ENCODE peak calls at places on chromosome 1, in nine cellular contexts. J is CD4-positive, alpha-beta T cell; Z is stimulated activated effector memory CD8-positive, alpha-beta T cell treated with anti-CD3 and anti-CD28 coated beads, Interleukin-12 subunit alpha, Interleukin-12 subunit beta, amount 100 ng/mL, for 72 hours; M is naive thymus-derived CD4-positive, alpha-beta T cell; G is omental fat pad; V is T-cell; X is Right ventricle myocardium inferior; N is stimulated activated naive CD8-positive, alpha-beta T cell treated with anti-CD3 and anti-CD28 coated beads, Interleukin-15, amount 100 ng/mL, for 72 hours; L is activated naive CD8-positive, alpha-beta T cell treated with anti-CD3 and anti-CD28 coated beads, Interleukin-2, amount 50 U/mL, for 24 hours. Q is an unnamed sample.

GRCh38 chr1:116909511-116910378 is at the start of gene PTGFRN:
- ATAC-seq in J (peak), Z (peak), M (peak), G (peak), V (peak), X (peak), N (peak), L (peak), Q (peak)

GRCh38 chr1:19689856-19690255 is 25.2 kb downstream of the HTR6 start:
- ATAC-seq in J (no peak), Z (no peak), M (no peak), G (no peak), V (no peak), X (no peak), N (no peak), L (peak), Q (no peak)

GRCh38 chr1:245345191-245345884 is 190.6 kb downstream of the KIF26B start:
- ATAC-seq in J (no peak), Z (no peak), M (no peak), G (no peak), V (no peak), X (no peak), N (no peak), L (no peak), Q (no peak)

GRCh38 chr1:202159534-202160371 is 649 bp downstream of the PTPN7 start:
- ATAC-seq in J (peak), Z (peak), M (peak), G (no peak), V (peak), X (no peak), N (peak), L (peak), Q (no peak)

GRCh38 chr1:198212126-198212525 is 55.3 kb downstream of the NEK7 start:
- ATAC-seq in J (no peak), Z (no peak), M (no peak), G (no peak), V (no peak), X (no peak), N (no peak), L (no peak), Q (no peak)

GRCh38 chr1:12669529-12670068 is 25.7 kb downstream of the AADACL4 start:
- ATAC-seq in J (no peak), Z (no peak), M (no peak), G (no peak), V (no peak), X (no peak), N (no peak), L (no peak), Q (no peak)

GRCh38 chr1:225962440-225962975 is 21.5 kb upstream of the LEFTY2 start:
- ATAC-seq in J (peak), Z (peak), M (peak), G (no peak), V (peak), X (peak), N (peak), L (peak), Q (no peak)

GRCh38 chr1:154749078-154749760 is 120.9 kb downstream of the KCNN3 start:
- ATAC-seq in J (no peak), Z (peak), M (no peak), G (no peak), V (no peak), X (no peak), N (peak), L (peak), Q (no peak)

GRCh38 chr1:115098979-115099692 is 9.8 kb upstream of the TSPAN2 start:
- ATAC-seq in J (peak), Z (peak), M (peak), G (peak), V (peak), X (peak), N (peak), L (peak), Q (peak)

GRCh38 chr1:182227864-182228547 is 163.6 kb downstream of the GLUL start:
- ATAC-seq in J (no peak), Z (no peak), M (no peak), G (no peak), V (no peak), X (no peak), N (no peak), L (no peak), Q (no peak)

GRCh38 chr1:87673748-87674147 is 345.1 kb downstream of the LMO4 start:
- ATAC-seq in J (no peak), Z (no peak), M (no peak), G (no peak), V (no peak), X (no peak), N (no peak), L (no peak), Q (no peak)

GRCh38 chr1:244653439-244654283 is 735 bp downstream of the DESI2 start:
- ATAC-seq in J (no peak), Z (no peak), M (no peak), G (no peak), V (no peak), X (no peak), N (no peak), L (no peak), Q (no peak)

GRCh38 chr1:37478890-37479254 is 4.5 kb downstream of the ZC3H12A start:
- ATAC-seq in J (peak), Z (no peak), M (peak), G (no peak), V (no peak), X (no peak), N (peak), L (peak), Q (no peak)

GRCh38 chr1:92480200-92480812 is 6.4 kb downstream of the GFI1 start:
- ATAC-seq in J (no peak), Z (no peak), M (no peak), G (no peak), V (no peak), X (no peak), N (no peak), L (no peak), Q (no peak)

GRCh38 chr1:39214998-39215873 is 10.7 kb downstream of the MACF1 start:
- ATAC-seq in J (peak), Z (peak), M (peak), G (no peak), V (peak), X (peak), N (peak), L (peak), Q (peak)

GRCh38 chr1:203655656-203656055 is 29.0 kb downstream of the ATP2B4 start:
- ATAC-seq in J (no peak), Z (no peak), M (peak), G (no peak), V (no peak), X (no peak), N (no peak), L (no peak), Q (no peak)

GRCh38 chr1:80706526-80706925 is 1094.2 kb upstream of the ADGRL2 start:
- ATAC-seq in J (no peak), Z (no peak), M (no peak), G (no peak), V (no peak), X (no peak), N (no peak), L (no peak), Q (no peak)

GRCh38 chr1:174134000-174134659 is 25.2 kb upstream of the RABGAP1L start:
- ATAC-seq in J (no peak), Z (peak), M (no peak), G (no peak), V (no peak), X (no peak), N (no peak), L (peak), Q (no peak)

Q was measured in gastroesophageal sphincter.